ENCODE peak calls at places on chromosomes 5 and 9, in four cellular contexts. One of them, this sample, is unnamed.
A peak's percentile ranks its signal among the peaks of the same experiment; 100 is the strongest.

GRCh38 chr5:145921211-145921610 is 15.2 kb upstream of the SH3RF2 start:
- DNase-seq in GM12878: no peak
- DNase-seq in endothelial cell of umbilical vein: no peak
- DNase-seq in upper lobe of left lung: no peak
- DNase-seq in this sample: no peak

GRCh38 chr5:93591323-93591945 is 8.4 kb downstream of the NR2F1 start:
- DNase-seq in GM12878: no peak
- DNase-seq in upper lobe of left lung: no peak
- DNase-seq in endothelial cell of umbilical vein: no peak
- DNase-seq in this sample: no peak

GRCh38 chr5:6745706-6746217 is 32.5 kb downstream of the TENT4A start:
- DNase-seq in upper lobe of left lung: no peak
- DNase-seq in GM12878: no peak
- DNase-seq in endothelial cell of umbilical vein: peak; percentile 70
- DNase-seq in this sample: no peak

GRCh38 chr5:124580925-124581821 is 165.3 kb downstream of the ZNF608 start:
- DNase-seq in GM12878: no peak
- DNase-seq in upper lobe of left lung: no peak
- DNase-seq in endothelial cell of umbilical vein: peak; percentile 68
- DNase-seq in this sample: no peak

GRCh38 chr5:127906562-127907204 is 176.9 kb upstream of the SLC12A2 start:
- DNase-seq in endothelial cell of umbilical vein: no peak
- DNase-seq in upper lobe of left lung: no peak
- DNase-seq in GM12878: no peak
- DNase-seq in this sample: no peak

GRCh38 chr9:37284631-37285030 is 137.9 kb upstream of the GRHPR start:
- DNase-seq in endothelial cell of umbilical vein: no peak
- DNase-seq in upper lobe of left lung: no peak
- DNase-seq in GM12878: no peak
- DNase-seq in this sample: no peak

GRCh38 chr5:162567644-162568043 is 500.1 kb downstream of the GABRG2 start:
- DNase-seq in GM12878: no peak
- DNase-seq in endothelial cell of umbilical vein: no peak
- DNase-seq in upper lobe of left lung: no peak
- DNase-seq in this sample: no peak

GRCh38 chr5:171850354-171850947 is 64.8 kb downstream of the SMIM23 start:
- DNase-seq in endothelial cell of umbilical vein: no peak
- DNase-seq in GM12878: no peak
- DNase-seq in upper lobe of left lung: no peak
- DNase-seq in this sample: no peak

GRCh38 chr5:127958421-127959011 is 125.0 kb upstream of the SLC12A2 start:
- DNase-seq in GM12878: no peak
- DNase-seq in endothelial cell of umbilical vein: peak; percentile 32
- DNase-seq in upper lobe of left lung: no peak
- DNase-seq in this sample: no peak

GRCh38 chr9:111161015-111161415 is 122.7 kb upstream of the LPAR1 start:
- DNase-seq in GM12878: no peak
- DNase-seq in endothelial cell of umbilical vein: no peak
- DNase-seq in upper lobe of left lung: no peak
- DNase-seq in this sample: no peak

GRCh38 chr9:136142416-136142800 is 23.7 kb upstream of the TMEM250 start:
- DNase-seq in upper lobe of left lung: no peak
- DNase-seq in endothelial cell of umbilical vein: no peak
- DNase-seq in GM12878: no peak
- DNase-seq in this sample: no peak

GRCh38 chr5:1882337-1883119 is at the start of gene IRX4:
- DNase-seq in endothelial cell of umbilical vein: no peak
- DNase-seq in GM12878: no peak
- DNase-seq in upper lobe of left lung: peak; percentile 84
- DNase-seq in this sample: no peak

GRCh38 chr9:23526806-23527205 is 299.2 kb downstream of the ELAVL2 start:
- DNase-seq in endothelial cell of umbilical vein: peak; percentile 46
- DNase-seq in upper lobe of left lung: no peak
- DNase-seq in GM12878: no peak
- DNase-seq in this sample: no peak

GRCh38 chr9:81814794-81815464 is 113.3 kb upstream of the SPATA31D4 start:
- DNase-seq in endothelial cell of umbilical vein: peak; percentile 61
- DNase-seq in GM12878: peak; percentile 27
- DNase-seq in upper lobe of left lung: no peak
- DNase-seq in this sample: no peak

GRCh38 chr9:36935332-36935731 is 98.7 kb downstream of the PAX5 start:
- DNase-seq in endothelial cell of umbilical vein: no peak
- DNase-seq in upper lobe of left lung: no peak
- DNase-seq in GM12878: peak; percentile 13
- DNase-seq in this sample: no peak

GRCh38 chr5:124289122-124289521 is 457.3 kb downstream of the ZNF608 start:
- DNase-seq in upper lobe of left lung: peak; percentile 70
- DNase-seq in endothelial cell of umbilical vein: no peak
- DNase-seq in GM12878: no peak
- DNase-seq in this sample: no peak

GRCh38 chr5:71533614-71534013 is 53.5 kb upstream of the MCCC2 start:
- DNase-seq in upper lobe of left lung: no peak
- DNase-seq in GM12878: peak; percentile 33
- DNase-seq in endothelial cell of umbilical vein: peak; percentile 51
- DNase-seq in this sample: no peak

GRCh38 chr9:2157277-2158105 is 142.3 kb downstream of the SMARCA2 start:
- DNase-seq in upper lobe of left lung: no peak
- DNase-seq in endothelial cell of umbilical vein: no peak
- DNase-seq in GM12878: no peak
- DNase-seq in this sample: no peak

GRCh38 chr5:1396029-1396816 is 49.0 kb downstream of the SLC6A3 start:
- DNase-seq in GM12878: no peak
- DNase-seq in endothelial cell of umbilical vein: no peak
- DNase-seq in upper lobe of left lung: no peak
- DNase-seq in this sample: no peak

GRCh38 chr9:93479726-93480125 is 26.3 kb upstream of the FAM120AOS start:
- DNase-seq in upper lobe of left lung: no peak
- DNase-seq in endothelial cell of umbilical vein: no peak
- DNase-seq in GM12878: no peak
- DNase-seq in this sample: no peak

GRCh38 chr5:170076707-170077106 is 29.0 kb upstream of the FOXI1 start:
- DNase-seq in endothelial cell of umbilical vein: no peak
- DNase-seq in GM12878: no peak
- DNase-seq in upper lobe of left lung: no peak
- DNase-seq in this sample: no peak

GRCh38 chr5:132714456-132715307 is 22.7 kb downstream of the KIF3A start:
- DNase-seq in upper lobe of left lung: no peak
- DNase-seq in endothelial cell of umbilical vein: peak; percentile 28
- DNase-seq in GM12878: no peak
- DNase-seq in this sample: no peak

GRCh38 chr5:18744441-18744840 is 1110.2 kb downstream of the TAF11L14 start:
- DNase-seq in endothelial cell of umbilical vein: no peak
- DNase-seq in upper lobe of left lung: no peak
- DNase-seq in GM12878: no peak
- DNase-seq in this sample: no peak

GRCh38 chr5:178301641-178302040 is 69.0 kb upstream of the PHYKPL start:
- DNase-seq in GM12878: no peak
- DNase-seq in endothelial cell of umbilical vein: no peak
- DNase-seq in upper lobe of left lung: no peak
- DNase-seq in this sample: no peak

GRCh38 chr5:53890490-53890889 is 330.1 kb downstream of the NDUFS4 start:
- DNase-seq in GM12878: no peak
- DNase-seq in upper lobe of left lung: no peak
- DNase-seq in endothelial cell of umbilical vein: no peak
- DNase-seq in this sample: no peak

GRCh38 chr5:172274951-172275753 is 8.4 kb downstream of the UBTD2 start:
- DNase-seq in upper lobe of left lung: no peak
- DNase-seq in endothelial cell of umbilical vein: no peak
- DNase-seq in GM12878: peak; percentile 55
- DNase-seq in this sample: no peak

GRCh38 chr5:153358315-153358976 is 132.0 kb upstream of the GRIA1 start:
- DNase-seq in GM12878: peak; percentile 15
- DNase-seq in upper lobe of left lung: no peak
- DNase-seq in endothelial cell of umbilical vein: no peak
- DNase-seq in this sample: no peak

GRCh38 chr5:180633283-180634177 is 15.9 kb downstream of the FLT4 start:
- DNase-seq in endothelial cell of umbilical vein: no peak
- DNase-seq in GM12878: no peak
- DNase-seq in upper lobe of left lung: peak; percentile 56
- DNase-seq in this sample: no peak

GRCh38 chr5:163104496-163104895 is 332.9 kb upstream of the CCNG1 start:
- DNase-seq in GM12878: no peak
- DNase-seq in endothelial cell of umbilical vein: no peak
- DNase-seq in upper lobe of left lung: no peak
- DNase-seq in this sample: no peak

GRCh38 chr5:136113606-136114005 is 19.0 kb upstream of the SMAD5 start:
- DNase-seq in GM12878: no peak
- DNase-seq in upper lobe of left lung: no peak
- DNase-seq in endothelial cell of umbilical vein: no peak
- DNase-seq in this sample: no peak

GRCh38 chr9:135907006-135907434 is 326 bp downstream of the CAMSAP1 start:
- DNase-seq in GM12878: no peak
- DNase-seq in upper lobe of left lung: peak; percentile 93
- DNase-seq in endothelial cell of umbilical vein: no peak
- DNase-seq in this sample: no peak

GRCh38 chr9:72871685-72872084 is 81.2 kb downstream of the ALDH1A1 start:
- DNase-seq in GM12878: no peak
- DNase-seq in upper lobe of left lung: no peak
- DNase-seq in endothelial cell of umbilical vein: peak; percentile 62
- DNase-seq in this sample: no peak

GRCh38 chr9:68575821-68576220 is 35.1 kb upstream of the TMEM252 start:
- DNase-seq in endothelial cell of umbilical vein: no peak
- DNase-seq in upper lobe of left lung: no peak
- DNase-seq in GM12878: no peak
- DNase-seq in this sample: no peak

GRCh38 chr5:176671890-176672615 is 24.8 kb downstream of the TSPAN17 start:
- DNase-seq in upper lobe of left lung: no peak
- DNase-seq in GM12878: no peak
- DNase-seq in endothelial cell of umbilical vein: no peak
- DNase-seq in this sample: no peak
- H3K27ac ChIP-seq in upper lobe of left lung: no peak overlapping the region
- H3K27ac ChIP-seq in GM12878: no peak overlapping the region
- H3K27ac ChIP-seq in endothelial cell of umbilical vein: no peak overlapping the region
- H3K27ac ChIP-seq in this sample: no peak overlapping the region

GRCh38 chr9:112717669-112718331 is at the start of gene INIP:
- DNase-seq in endothelial cell of umbilical vein: peak; percentile 98
- DNase-seq in upper lobe of left lung: peak; percentile 98
- DNase-seq in GM12878: peak; percentile 87
- DNase-seq in this sample: peak; percentile 77
- TF ChIP-seq POLR2A in endothelial cell of umbilical vein: peak; percentile 66
- TF ChIP-seq POLR2A in upper lobe of left lung: peak; percentile 85
- TF ChIP-seq POLR2A in GM12878: peak; percentile 93
- TF ChIP-seq POLR2A in this sample: no peak

GRCh38 chr9:18726546-18726945 is 252.6 kb downstream of the ADAMTSL1 start:
- DNase-seq in GM12878: no peak
- DNase-seq in upper lobe of left lung: no peak
- DNase-seq in endothelial cell of umbilical vein: no peak
- DNase-seq in this sample: no peak
- H3K27ac ChIP-seq in GM12878: no peak overlapping the region
- H3K27ac ChIP-seq in upper lobe of left lung: no peak overlapping the region
- H3K27ac ChIP-seq in endothelial cell of umbilical vein: no peak overlapping the region
- H3K27ac ChIP-seq in this sample: no peak overlapping the region

GRCh38 chr5:131263648-131264452 is at the start of gene CDC42SE2:
- DNase-seq in endothelial cell of umbilical vein: peak; percentile 87
- DNase-seq in upper lobe of left lung: peak; percentile 97
- DNase-seq in GM12878: no peak
- DNase-seq in this sample: peak; percentile 27
- TF ChIP-seq POLR2A in endothelial cell of umbilical vein: peak; percentile 93
- TF ChIP-seq POLR2A in upper lobe of left lung: peak; percentile 100
- TF ChIP-seq POLR2A in GM12878: peak; percentile 98
- TF ChIP-seq POLR2A in this sample: no peak

GRCh38 chr5:32098806-32099435 is 75.2 kb downstream of the GOLPH3 start:
- DNase-seq in GM12878: no peak
- DNase-seq in upper lobe of left lung: no peak
- DNase-seq in endothelial cell of umbilical vein: peak; percentile 97
- DNase-seq in this sample: no peak
- H3K27ac ChIP-seq in GM12878: no peak overlapping the region
- H3K27ac ChIP-seq in upper lobe of left lung: peak overlapping the region; percentile 13
- H3K27ac ChIP-seq in endothelial cell of umbilical vein: peak overlapping the region; percentile 96
- H3K27ac ChIP-seq in this sample: peak overlapping the region; percentile 51

DNA sequence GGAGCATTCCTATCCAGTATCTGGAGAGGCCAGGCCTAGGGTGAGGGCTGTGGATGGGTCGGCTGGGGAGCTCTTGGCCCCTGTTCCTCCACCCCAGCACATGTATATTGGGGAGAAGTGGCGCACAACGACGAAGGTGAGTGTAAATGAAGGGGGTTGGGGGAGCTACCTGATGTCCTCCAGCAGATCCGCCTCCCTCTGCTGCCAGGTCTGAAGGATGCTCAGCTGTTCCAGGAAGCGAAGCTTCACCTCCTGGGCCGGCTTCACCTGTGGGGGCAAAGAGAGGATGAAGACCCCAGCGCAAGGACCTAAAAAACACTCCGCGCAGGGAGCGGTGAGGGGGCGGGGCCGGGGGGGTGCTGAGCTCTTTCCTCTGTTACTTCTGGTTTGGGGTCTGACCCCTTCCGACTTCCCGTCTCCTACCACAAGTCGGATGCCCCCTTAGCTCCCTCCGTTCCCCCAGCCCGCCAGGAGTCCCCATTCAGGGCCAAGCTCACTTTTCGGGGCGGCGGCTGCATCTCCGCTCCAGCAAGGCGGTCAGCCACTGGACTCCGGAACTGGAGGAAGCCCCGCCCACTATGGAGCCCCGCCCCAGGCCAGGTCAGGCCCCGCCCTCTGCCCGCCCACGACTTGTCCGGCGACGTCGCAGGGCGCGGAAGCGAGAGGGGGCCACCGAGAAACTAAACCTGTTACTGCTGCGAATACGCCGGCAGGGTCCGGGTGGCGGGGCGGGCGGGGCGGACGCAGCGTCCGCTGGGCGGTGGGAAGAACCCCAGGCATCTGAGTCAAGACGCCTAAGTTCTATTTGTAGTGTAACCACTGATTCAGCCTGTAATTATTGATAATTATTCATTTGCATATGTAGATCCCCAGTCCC is at the start of gene FCHSD1:
- DNase-seq in GM12878: no peak
- DNase-seq in endothelial cell of umbilical vein: peak; percentile 89
- DNase-seq in upper lobe of left lung: peak; percentile 98
- DNase-seq in this sample: peak; percentile 43
- TF ChIP-seq POLR2A in GM12878: peak; percentile 80
- TF ChIP-seq POLR2A in endothelial cell of umbilical vein: no peak
- TF ChIP-seq POLR2A in upper lobe of left lung: peak; percentile 57
- TF ChIP-seq POLR2A in this sample: no peak

GRCh38 chr5:33892419-33893151 is 795 bp upstream of the ADAMTS12 start:
- DNase-seq in GM12878: no peak
- DNase-seq in endothelial cell of umbilical vein: no peak
- DNase-seq in upper lobe of left lung: no peak
- DNase-seq in this sample: no peak
- H3K27ac ChIP-seq in GM12878: no peak overlapping the region
- H3K27ac ChIP-seq in endothelial cell of umbilical vein: no peak overlapping the region
- H3K27ac ChIP-seq in upper lobe of left lung: peak overlapping the region; percentile 18
- H3K27ac ChIP-seq in this sample: peak overlapping the region; percentile 64